ENCODE peak calls at places on chromosomes 7 and 10, in nine cellular contexts. G is AG09319; N is KG1; T is NB4; U is stimulated activated effector memory CD8-positive, alpha-beta T cell treated with anti-CD3 and anti-CD28 coated beads, Interleukin-12 subunit alpha, Interleukin-12 subunit beta, amount 100 ng/mL, for 72 hours; B is psoas muscle; M is foreskin fibroblast; H is A549; F is NCI-H2081. W is an unnamed sample.
A peak's percentile ranks its signal among the peaks of the same experiment; 100 is the strongest.

GRCh38 chr7:92076509-92076908 is 57.8 kb downstream of the CYP51A1 start:
- DNase-seq in N (no peak), F (no peak), G (no peak), T (no peak), U (no peak), B (no peak), M (no peak), H (no peak), W (no peak)

GRCh38 chr7:39605087-39605486 is 18.3 kb upstream of the RALA start:
- DNase-seq in M (peak; percentile 52), T (no peak), H (peak; percentile 17), F (no peak), B (no peak), N (no peak), U (no peak), G (no peak), W (no peak)

GRCh38 chr10:49609283-49610014 is 661 bp upstream of the SLC18A3 start:
- DNase-seq in F (no peak), T (no peak), H (no peak), B (peak; percentile 39), G (no peak), U (no peak), N (no peak), M (no peak), W (no peak)

GRCh38 chr10:88661018-88661417 is 3.2 kb upstream of the LIPF start:
- DNase-seq in N (no peak), U (no peak), G (no peak), B (no peak), F (no peak), M (peak; percentile 17), H (no peak), T (no peak), W (no peak)

GRCh38 chr7:24869572-24869971 is 110.4 kb downstream of the OSBPL3 start:
- DNase-seq in H (no peak), F (no peak), M (peak; percentile 45), U (no peak), B (no peak), G (no peak), N (no peak), T (no peak), W (no peak)

GRCh38 chr7:38825721-38826440 is 83.1 kb downstream of the VPS41 start:
- DNase-seq in N (no peak), B (no peak), G (no peak), H (no peak), T (no peak), M (peak; percentile 9), F (no peak), U (no peak), W (no peak)

GRCh38 chr10:71408436-71409225 is 11.9 kb downstream of the CDH23 start:
- DNase-seq in G (no peak), T (no peak), F (no peak), U (no peak), N (no peak), H (no peak), B (no peak), M (no peak), W (no peak)

GRCh38 chr10:34489973-34490372 is 325.1 kb downstream of the PARD3 start:
- DNase-seq in B (no peak), N (no peak), H (peak; percentile 73), M (peak; percentile 74), G (no peak), T (no peak), U (no peak), F (no peak), W (no peak)

GRCh38 chr7:149624006-149624405 is 126.4 kb upstream of the ZNF746 start:
- DNase-seq in N (no peak), B (peak; percentile 63), U (peak; percentile 72), H (peak; percentile 22), M (peak; percentile 52), G (no peak), F (peak; percentile 32), T (peak; percentile 64), W (peak; percentile 32)

GRCh38 chr10:69225681-69226080 is 5.5 kb downstream of the HKDC1 start:
- DNase-seq in T (no peak), F (no peak), M (no peak), N (no peak), B (no peak), G (no peak), H (no peak), U (no peak), W (no peak)

GRCh38 chr7:17233643-17234397 is 64.6 kb upstream of the AHR start:
- DNase-seq in F (no peak), H (no peak), M (peak; percentile 19), U (peak; percentile 75), N (peak; percentile 57), T (peak; percentile 84), G (no peak), B (no peak), W (no peak)